ENCODE peak calls at places on chromosome 16, in seven cellular contexts. K, E, W, Y, X, N and G are unnamed samples.

GRCh38 chr16:49461517-49461951 is 87.9 kb downstream of the C16orf78 start:
- DNase-seq in X (no peak), Y (no peak), W (peak; percentile 38), K (no peak), E (no peak), N (no peak), G (no peak)

GRCh38 chr16:84689126-84689525 is 10.7 kb upstream of the USP10 start:
- DNase-seq in N (no peak), E (peak; percentile 95), K (no peak), X (no peak), Y (peak; percentile 76), W (no peak), G (no peak)

GRCh38 chr16:69741519-69741918 is 13.2 kb downstream of the NOB1 start:
- DNase-seq in N (no peak), E (no peak), X (no peak), Y (peak; percentile 48), W (no peak), K (no peak), G (no peak)

GRCh38 chr16:53053967-53054669 is 673 bp upstream of the CHD9 start:
- DNase-seq in K (no peak), Y (peak; percentile 44), X (no peak), N (no peak), E (no peak), W (peak; percentile 66), G (no peak)

GRCh38 chr16:81817789-81818304 is 38.8 kb downstream of the PLCG2 start:
- DNase-seq in K (no peak), X (no peak), W (no peak), N (no peak), E (no peak), Y (no peak), G (no peak)

GRCh38 chr16:55250641-55251550 is 73.1 kb upstream of the IRX6 start:
- DNase-seq in E (no peak), W (no peak), K (no peak), Y (no peak), N (no peak), X (no peak), G (no peak)

GRCh38 chr16:66315210-66315825 is 51.2 kb upstream of the CDH5 start:
- DNase-seq in Y (peak; percentile 77), K (peak; percentile 29), N (peak; percentile 15), E (peak; percentile 47), X (peak; percentile 54), W (peak; percentile 62), G (peak; percentile 65)

GRCh38 chr16:56414366-56414765 is 11.0 kb downstream of the AMFR start:
- DNase-seq in N (no peak), K (no peak), X (no peak), Y (no peak), E (no peak), W (no peak), G (no peak)

DNA sequence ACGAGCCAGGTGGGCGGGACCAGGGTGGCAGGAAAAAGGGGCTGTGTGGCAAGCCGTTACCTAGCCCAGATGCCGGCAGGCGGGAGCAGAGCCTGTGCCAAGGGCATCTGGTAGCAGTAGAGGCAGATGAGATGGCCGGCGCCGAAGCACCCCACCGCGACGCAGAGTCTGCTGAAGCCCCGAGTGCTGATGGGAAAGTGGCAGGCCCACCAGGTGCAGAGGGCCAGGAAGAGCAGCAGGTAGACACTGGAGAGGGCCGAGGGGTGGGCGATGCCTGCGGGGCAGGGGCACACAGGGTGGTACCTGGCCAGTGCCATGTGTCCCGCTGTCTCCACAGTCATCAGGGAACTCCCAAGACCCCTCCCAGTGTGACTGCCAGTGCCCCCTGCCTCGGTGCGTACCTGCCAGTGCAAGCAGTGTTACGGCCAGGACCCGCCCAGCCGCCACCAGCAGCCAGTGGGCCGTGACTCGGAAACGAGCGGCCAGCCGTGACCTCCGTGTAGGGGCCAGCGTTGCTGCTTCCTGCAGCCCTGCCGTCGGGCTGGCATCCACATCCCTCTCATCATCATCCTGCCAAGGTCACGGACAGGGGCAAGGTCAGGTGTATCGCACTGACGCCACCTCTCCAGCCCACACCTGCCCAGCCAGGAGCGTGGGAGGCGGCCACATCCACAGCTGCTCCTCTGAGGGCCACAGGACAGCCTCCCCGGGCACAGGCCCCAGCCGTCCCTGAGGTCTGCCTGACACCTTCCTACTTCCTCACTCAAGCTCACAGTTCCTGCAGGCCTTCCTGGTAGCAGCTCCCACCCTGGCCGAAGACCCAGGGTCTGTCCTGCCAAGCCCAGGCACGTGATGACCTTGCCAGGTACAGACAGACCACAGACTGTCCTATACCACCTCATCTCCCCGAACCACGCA is 32.1 kb downstream of the CTU2 start:
- DNase-seq in X (no peak), K (no peak), N (no peak), Y (no peak), E (no peak), W (no peak), G (no peak)
- H3K27ac ChIP-seq in X (peak overlapping the region; percentile 58), K (no peak overlapping the region), N (no peak overlapping the region), Y (no peak overlapping the region), E (no peak overlapping the region), W (no peak overlapping the region), G (no peak overlapping the region)

GRCh38 chr16:2963074-2963610 is 933 bp upstream of the KREMEN2 start:
- DNase-seq in W (peak; percentile 56), X (no peak), E (no peak), Y (no peak), N (no peak), K (no peak), G (no peak)
- TF ChIP-seq EZH2 in W (no peak), X (no peak), E (no peak), Y (no peak), N (no peak), K (no peak), G (no peak)

GRCh38 chr16:2529961-2530628 is 1.1 kb downstream of the CEMP1 start:
- DNase-seq in X (no peak), K (no peak), N (no peak), W (no peak), E (no peak), Y (no peak), G (no peak)

GRCh38 chr16:2532494-2533141 is 1.4 kb upstream of the CEMP1 start:
- DNase-seq in E (peak; percentile 26), K (no peak), W (no peak), N (no peak), X (peak; percentile 64), Y (peak; percentile 52), G (no peak)

GRCh38 chr16:2531371-2531695 is at the start of gene CEMP1:
- DNase-seq in Y (no peak), K (no peak), E (no peak), W (no peak), X (no peak), N (no peak), G (no peak)

GRCh38 chr16:2530629-2531318 is 434 bp downstream of the CEMP1 start:
- DNase-seq in N (no peak), K (no peak), E (no peak), W (no peak), X (no peak), Y (no peak), G (no peak)

DNA sequence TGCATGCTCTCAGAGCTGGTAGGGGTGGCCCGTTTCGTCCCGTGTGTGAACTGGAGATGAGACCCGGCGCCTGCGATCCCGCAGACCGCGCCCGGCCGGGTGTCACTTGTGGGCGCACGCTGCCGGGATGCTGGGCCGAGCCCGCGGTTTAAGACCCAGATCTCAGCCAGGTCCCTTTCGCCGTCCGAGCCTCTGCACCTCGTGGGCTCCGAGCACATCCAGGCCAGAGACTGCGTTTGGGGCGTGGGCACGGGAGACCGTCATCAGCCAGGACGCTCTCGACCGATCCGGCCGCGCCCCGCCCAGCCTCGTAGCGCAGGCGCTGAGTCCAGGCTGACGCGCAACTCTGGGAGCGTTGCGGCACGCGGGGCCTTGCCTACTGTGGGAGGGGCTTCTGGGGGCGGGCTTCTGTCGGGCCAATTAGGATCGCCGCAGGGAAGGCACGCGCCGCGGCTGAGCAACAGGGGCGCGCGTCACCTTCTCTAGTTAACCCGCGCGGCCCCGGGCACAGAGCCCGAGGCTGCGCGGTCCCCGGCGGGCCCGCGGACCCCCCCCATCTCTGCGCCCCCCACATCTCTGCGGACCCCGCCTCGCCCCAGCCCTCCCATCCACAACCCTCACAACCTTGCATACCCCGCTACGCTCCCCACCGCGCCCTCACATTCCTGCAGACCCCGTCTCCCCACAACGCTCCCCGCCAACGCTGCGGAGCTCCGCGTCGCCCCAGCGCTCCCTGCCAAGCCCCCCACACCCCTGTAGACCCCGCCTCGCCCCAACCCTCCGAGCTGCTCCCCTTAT is 687 bp upstream of the CEMP1 start:
- DNase-seq in X (peak; percentile 91), Y (peak; percentile 96), W (peak; percentile 97), E (peak; percentile 90), K (peak; percentile 88), N (peak; percentile 81), G (no peak)
- H3K9ac ChIP-seq in X (peak overlapping the region; percentile 86), Y (peak overlapping the region; percentile 75), W (peak overlapping the region; percentile 66), E (peak overlapping the region; percentile 72), K (no peak overlapping the region), N (peak overlapping the region; percentile 86), G (peak overlapping the region; percentile 75)

DNA sequence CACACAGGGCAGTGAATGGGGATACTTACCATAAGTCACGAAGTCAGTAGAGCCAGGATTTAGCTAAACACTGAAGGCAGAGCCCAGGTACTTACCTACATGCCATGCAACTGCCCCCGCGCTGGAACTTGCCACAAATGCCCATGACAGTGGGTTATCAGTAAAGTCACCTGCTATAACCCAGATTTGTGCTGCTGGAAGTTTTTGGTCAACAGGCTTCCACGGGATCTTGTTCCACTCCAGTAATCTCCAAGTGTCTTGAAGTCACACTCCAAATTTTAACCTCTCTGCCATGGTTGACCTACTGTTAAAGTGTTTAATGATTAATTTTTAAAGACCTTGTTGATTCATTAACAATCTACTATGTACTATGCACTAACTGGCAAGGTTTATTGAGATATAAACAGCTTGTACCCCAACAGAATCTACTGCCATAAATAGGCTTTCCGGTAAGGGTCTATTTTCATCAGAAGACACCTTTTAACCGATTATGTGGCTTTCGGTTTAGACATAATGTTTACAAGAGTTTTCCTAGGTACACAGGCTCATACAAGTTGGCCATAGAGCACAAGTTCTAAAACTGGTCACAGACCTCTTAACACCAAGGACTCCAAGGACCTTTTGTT is 6.3 kb upstream of the SLC5A11 start:
- DNase-seq in W (no peak), X (no peak), Y (no peak), E (no peak), K (no peak), N (no peak), G (no peak)
- H3K27ac ChIP-seq in W (no peak overlapping the region), X (no peak overlapping the region), Y (no peak overlapping the region), E (no peak overlapping the region), K (no peak overlapping the region), N (no peak overlapping the region), G (no peak overlapping the region)

DNA sequence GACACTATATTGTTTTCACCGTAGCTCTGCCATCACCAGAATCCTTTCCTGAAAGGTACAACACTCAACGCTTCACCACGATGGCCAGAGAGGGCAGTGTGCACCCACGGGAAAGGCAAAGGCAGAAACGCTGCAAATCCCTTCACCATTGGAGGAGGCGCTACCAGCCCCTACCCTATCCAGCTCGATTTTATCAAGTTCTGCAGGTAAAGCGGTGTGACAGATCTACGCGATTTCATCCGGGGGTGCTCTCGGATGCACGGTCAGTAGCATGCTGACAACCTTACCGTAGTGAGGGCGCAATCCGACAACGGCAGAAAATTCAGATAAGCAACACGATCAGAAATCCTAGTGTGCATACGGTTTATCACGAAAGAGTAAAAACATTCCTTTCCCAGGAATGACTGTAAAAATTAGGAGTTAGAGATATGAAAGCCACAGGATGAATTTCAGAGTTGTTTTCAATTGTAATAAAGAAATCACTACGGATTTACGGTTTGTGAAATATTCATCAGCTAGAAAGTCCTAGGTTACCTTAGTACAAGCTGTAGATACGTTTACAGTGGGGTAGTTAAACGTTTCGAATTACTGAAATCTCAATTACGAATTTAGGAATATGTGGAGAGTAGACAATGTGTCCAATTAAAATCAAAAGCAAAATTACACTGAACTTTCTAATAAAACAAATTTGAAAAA is 1.8 kb downstream of the NETO2 start:
- DNase-seq in Y (peak; percentile 85), E (peak; percentile 79), W (peak; percentile 65), N (peak; percentile 52), K (peak; percentile 75), X (peak; percentile 85), G (peak; percentile 10)
- TF ChIP-seq EZH2 in Y (no peak), E (no peak), W (no peak), N (no peak), K (no peak), X (no peak), G (no peak)